ENCODE peak calls at places on chromosome 6, in seven cellular contexts. R is T-helper 9 cell; Y is stimulated activated naive CD4-positive, alpha-beta T cell; D is HuH-7.5; V is Calu3; F is T-helper 1 cell; G is kidney epithelial cell. M is an unnamed sample.

GRCh38 chr6:169520104-169520503 is 181.7 kb downstream of the WDR27 start:
- DNase-seq in R (no peak), Y (no peak), G (no peak), D (no peak), F (no peak), V (no peak), M (no peak)

GRCh38 chr6:112205521-112206458 is 48.6 kb downstream of the LAMA4 start:
- DNase-seq in V (peak; percentile 50), F (no peak), Y (no peak), R (no peak), D (no peak), G (no peak), M (no peak)

GRCh38 chr6:157323924-157324276 is 581 bp upstream of the TMEM242 start:
- DNase-seq in D (peak; percentile 41), G (no peak), R (peak; percentile 10), F (no peak), Y (no peak), V (peak; percentile 63), M (peak; percentile 41)

GRCh38 chr6:137756788-137757187 is 110.3 kb upstream of the TNFAIP3 start:
- DNase-seq in R (no peak), D (no peak), F (no peak), V (no peak), G (no peak), Y (no peak), M (no peak)

GRCh38 chr6:166286831-166287271 is 21.3 kb downstream of the PRR18 start:
- DNase-seq in G (peak; percentile 10), F (no peak), Y (no peak), R (no peak), V (no peak), D (no peak), M (peak; percentile 51)

GRCh38 chr6:4676016-4676415 is 100.2 kb upstream of the CDYL start:
- DNase-seq in F (no peak), G (no peak), D (no peak), R (no peak), V (no peak), Y (no peak), M (no peak)

GRCh38 chr6:135008941-135009290 is 45.7 kb downstream of the HBS1L start:
- DNase-seq in V (no peak), Y (no peak), R (no peak), F (no peak), G (no peak), D (no peak), M (no peak)

GRCh38 chr6:159451051-159451450 is 242.0 kb downstream of the SOD2 start:
- DNase-seq in D (no peak), R (no peak), F (no peak), V (no peak), G (no peak), Y (no peak), M (no peak)

GRCh38 chr6:46719099-46719498 is 16.1 kb downstream of the PLA2G7 start:
- DNase-seq in G (peak; percentile 85), R (no peak), F (no peak), Y (no peak), V (peak; percentile 63), D (no peak), M (no peak)

GRCh38 chr6:30914854-30915590 is 984 bp downstream of the VARS2 start:
- DNase-seq in Y (no peak), D (no peak), F (no peak), R (no peak), G (no peak), V (no peak), M (no peak)

GRCh38 chr6:132491881-132492280 is 21.0 kb downstream of the STX7 start:
- DNase-seq in D (no peak), F (no peak), V (no peak), G (no peak), R (no peak), Y (no peak), M (no peak)

GRCh38 chr6:15444881-15445280 is 199.0 kb downstream of the JARID2 start:
- DNase-seq in R (no peak), V (peak; percentile 36), G (no peak), D (no peak), F (no peak), Y (no peak), M (no peak)

GRCh38 chr6:136920216-136920857 is 1.8 kb upstream of the SLC35D3 start:
- DNase-seq in R (no peak), F (no peak), G (no peak), V (no peak), D (no peak), Y (no peak), M (peak; percentile 15)

GRCh38 chr6:6775074-6775473 is 186.6 kb downstream of the LY86 start:
- DNase-seq in Y (no peak), R (no peak), V (no peak), G (no peak), D (no peak), F (no peak), M (no peak)

GRCh38 chr6:3568396-3569082 is 111.7 kb upstream of the SLC22A23 start:
- DNase-seq in G (no peak), R (no peak), V (no peak), D (no peak), Y (no peak), F (no peak), M (no peak)

GRCh38 chr6:144601221-144601620 is 316.1 kb downstream of the UTRN start:
- DNase-seq in D (no peak), Y (no peak), V (no peak), G (no peak), F (no peak), R (no peak), M (no peak)

GRCh38 chr6:135592276-135592675 is 94.7 kb upstream of the AHI1 start:
- DNase-seq in V (no peak), F (no peak), G (no peak), Y (no peak), R (no peak), D (no peak), M (no peak)

GRCh38 chr6:72959821-72960220 is 265.5 kb downstream of the KHDC1L start:
- DNase-seq in V (no peak), F (no peak), Y (no peak), R (no peak), D (no peak), G (no peak), M (no peak)

GRCh38 chr6:170404036-170404435 is 97.5 kb downstream of the FAM120B start:
- DNase-seq in V (no peak), Y (no peak), R (no peak), G (no peak), D (no peak), F (no peak), M (no peak)

M was measured in GM10248.